ENCODE peak calls at places on chromosomes 11 and 22, in eight cellular contexts. Y is cardiac muscle cell, Z is left ventricle myocardium inferior, M is heart left ventricle, F is IMR-90, T is testis, W is A549, B is Peyer's patch. E is an unnamed sample.

GRCh38 chr11:76208438-76208828 is 2.1 kb upstream of the WNT11 start:
- DNase-seq in W (no peak), T (no peak), B (no peak), F (no peak), Y (no peak), Z (no peak), M (no peak), E (no peak)

GRCh38 chr22:19855504-19856409 is 1.1 kb upstream of the GNB1L start:
- DNase-seq in F (peak), M (no peak), Y (peak), W (peak), Z (no peak), B (peak), T (peak), E (peak)

GRCh38 chr11:76974179-76974891 is 59.9 kb upstream of the B3GNT6 start:
- DNase-seq in F (no peak), B (no peak), Z (no peak), T (no peak), W (no peak), M (no peak), Y (no peak), E (no peak)

GRCh38 chr11:117734596-117734995 is 62.4 kb downstream of the DSCAML1 start:
- DNase-seq in Z (no peak), M (no peak), W (no peak), F (no peak), Y (no peak), T (no peak), B (no peak), E (no peak)

GRCh38 chr22:27512283-27512761 is 289.2 kb downstream of the MN1 start:
- DNase-seq in M (peak), Z (peak), F (peak), W (no peak), B (peak), T (peak), Y (peak), E (peak)

GRCh38 chr22:17484608-17485007 is 78.7 kb upstream of the SLC25A18 start:
- DNase-seq in F (no peak), W (no peak), T (no peak), Z (no peak), Y (no peak), B (no peak), M (no peak), E (no peak)

GRCh38 chr11:73143126-73143838 is 1.2 kb upstream of the FCHSD2 start:
- DNase-seq in M (no peak), Y (peak), Z (no peak), T (no peak), B (no peak), F (peak), W (no peak), E (no peak)

GRCh38 chr11:134055029-134055428 is 13.8 kb upstream of the JAM3 start:
- DNase-seq in Y (no peak), Z (no peak), B (no peak), F (no peak), T (no peak), W (no peak), M (no peak), E (no peak)

GRCh38 chr11:66617148-66617814 is 851 bp downstream of the RBM14 start:
- DNase-seq in W (no peak), M (peak), B (no peak), F (no peak), Z (peak), T (peak), Y (peak), E (peak)

GRCh38 chr11:119626910-119627305 is 102.1 kb downstream of the NECTIN1 start:
- DNase-seq in W (no peak), Z (no peak), Y (no peak), F (no peak), B (no peak), M (no peak), T (no peak), E (no peak)

GRCh38 chr22:32801001-32801435 is 487 bp upstream of the TIMP3 start:
- DNase-seq in M (no peak), Z (no peak), Y (no peak), F (no peak), T (no peak), W (no peak), B (no peak), E (no peak)

GRCh38 chr11:119404872-119405271 is 18.1 kb downstream of the THY1 start:
- DNase-seq in T (no peak), Y (no peak), M (no peak), B (no peak), F (no peak), W (no peak), Z (no peak), E (no peak)

GRCh38 chr11:102430158-102430836 is 22.3 kb downstream of the TMEM123 start:
- DNase-seq in M (no peak), W (no peak), T (no peak), Y (no peak), B (no peak), Z (no peak), F (peak), E (no peak)

GRCh38 chr11:132020001-132020400 is 649.6 kb downstream of the NTM start:
- DNase-seq in F (no peak), M (no peak), Y (no peak), T (no peak), W (no peak), Z (no peak), B (no peak), E (no peak)

GRCh38 chr11:110296226-110297081 is at the start of gene RDX:
- DNase-seq in W (peak), Z (peak), T (peak), B (peak), F (peak), M (peak), Y (peak), E (peak)

GRCh38 chr22:43561421-43562178 is 149.8 kb downstream of the MPPED1 start:
- DNase-seq in B (no peak), Y (no peak), T (no peak), M (no peak), W (no peak), F (no peak), Z (no peak), E (no peak)

GRCh38 chr11:106276859-106277436 is 199.5 kb downstream of the AASDHPPT start:
- DNase-seq in T (no peak), M (no peak), W (no peak), Z (no peak), B (no peak), F (peak), Y (peak), E (peak)

GRCh38 chr22:43919106-43919965 is 4.3 kb upstream of the PNPLA3 start:
- DNase-seq in F (peak), Z (no peak), B (no peak), Y (peak), T (no peak), M (no peak), W (no peak), E (no peak)

GRCh38 chr11:76604652-76605241 is 65.8 kb downstream of the LRRC32 start:
- DNase-seq in M (peak), Z (peak), Y (peak), W (no peak), F (peak), B (no peak), T (peak), E (no peak)

GRCh38 chr11:90476442-90477007 is 253.7 kb upstream of the CHORDC1 start:
- DNase-seq in Y (peak), T (peak), W (no peak), Z (no peak), F (peak), B (no peak), M (no peak), E (peak)

GRCh38 chr11:74341926-74342325 is 30.5 kb upstream of the P4HA3 start:
- DNase-seq in F (no peak), B (no peak), W (no peak), T (no peak), Y (no peak), Z (no peak), M (no peak), E (no peak)

GRCh38 chr11:34155057-34155758 is 49.8 kb downstream of the NAT10 start:
- DNase-seq in Z (no peak), Y (no peak), M (no peak), W (no peak), T (peak), F (no peak), B (no peak), E (no peak)

GRCh38 chr11:101748572-101748971 is 164.8 kb upstream of the TRPC6 start:
- DNase-seq in Z (no peak), T (no peak), M (no peak), B (no peak), W (no peak), Y (no peak), F (no peak), E (no peak)

GRCh38 chr11:60328460-60328859 is 1.4 kb downstream of the MS4A6E start:
- DNase-seq in T (no peak), F (no peak), B (no peak), W (no peak), Y (no peak), Z (no peak), M (no peak), E (no peak)

GRCh38 chr11:106087815-106088435 is 10.5 kb downstream of the AASDHPPT start:
- DNase-seq in W (no peak), M (peak), F (peak), T (peak), Y (peak), B (peak), Z (peak), E (peak)

GRCh38 chr22:17264321-17265052 is 45.3 kb upstream of the ADA2 start:
- DNase-seq in B (no peak), T (peak), Z (peak), Y (peak), W (no peak), F (peak), M (peak), E (no peak)

GRCh38 chr11:126430581-126431320 is 75.3 kb downstream of the ST3GAL4 start:
- DNase-seq in F (peak), B (no peak), Z (no peak), M (no peak), W (no peak), Y (no peak), T (no peak), E (no peak)

GRCh38 chr11:44579172-44579804 is 13.8 kb downstream of the CD82 start:
- DNase-seq in F (no peak), B (no peak), T (no peak), Y (no peak), W (no peak), Z (no peak), M (no peak), E (no peak)

GRCh38 chr11:116680349-116681125 is 92.2 kb downstream of the BUD13 start:
- DNase-seq in Z (no peak), W (no peak), Y (no peak), B (no peak), M (no peak), T (no peak), F (no peak), E (no peak)

GRCh38 chr22:50683086-50683993 is 10.7 kb downstream of the SHANK3 start:
- DNase-seq in Y (no peak), F (no peak), Z (no peak), W (no peak), B (peak), M (no peak), T (peak), E (no peak)

DNA sequence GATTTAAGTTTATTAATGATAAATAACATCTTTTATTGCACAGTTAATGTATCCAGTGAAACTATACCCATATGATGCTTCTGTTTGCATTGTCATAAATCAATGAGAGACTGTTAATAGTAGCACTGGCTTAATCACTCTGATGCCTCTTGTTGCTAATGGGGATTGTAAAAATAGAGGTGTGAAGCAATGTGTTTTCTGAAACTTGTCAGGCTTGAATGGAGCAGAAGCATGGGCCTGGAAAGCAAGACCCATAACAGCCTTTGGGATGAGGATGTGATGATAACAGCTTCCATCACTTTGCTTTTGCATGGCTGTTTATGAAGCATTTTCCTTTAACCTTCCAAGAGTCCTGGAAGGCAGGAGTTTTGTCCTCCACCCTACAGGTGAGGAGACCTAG is 319.7 kb downstream of the DDX10 start:
- DNase-seq in F (no peak), M (no peak), B (no peak), Y (no peak), T (no peak), Z (no peak), W (no peak), E (no peak)
- H3K27ac ChIP-seq in F (no peak), M (no peak), B (no peak), Y (no peak), T (no peak), Z (no peak), W (no peak), E (no peak)

DNA sequence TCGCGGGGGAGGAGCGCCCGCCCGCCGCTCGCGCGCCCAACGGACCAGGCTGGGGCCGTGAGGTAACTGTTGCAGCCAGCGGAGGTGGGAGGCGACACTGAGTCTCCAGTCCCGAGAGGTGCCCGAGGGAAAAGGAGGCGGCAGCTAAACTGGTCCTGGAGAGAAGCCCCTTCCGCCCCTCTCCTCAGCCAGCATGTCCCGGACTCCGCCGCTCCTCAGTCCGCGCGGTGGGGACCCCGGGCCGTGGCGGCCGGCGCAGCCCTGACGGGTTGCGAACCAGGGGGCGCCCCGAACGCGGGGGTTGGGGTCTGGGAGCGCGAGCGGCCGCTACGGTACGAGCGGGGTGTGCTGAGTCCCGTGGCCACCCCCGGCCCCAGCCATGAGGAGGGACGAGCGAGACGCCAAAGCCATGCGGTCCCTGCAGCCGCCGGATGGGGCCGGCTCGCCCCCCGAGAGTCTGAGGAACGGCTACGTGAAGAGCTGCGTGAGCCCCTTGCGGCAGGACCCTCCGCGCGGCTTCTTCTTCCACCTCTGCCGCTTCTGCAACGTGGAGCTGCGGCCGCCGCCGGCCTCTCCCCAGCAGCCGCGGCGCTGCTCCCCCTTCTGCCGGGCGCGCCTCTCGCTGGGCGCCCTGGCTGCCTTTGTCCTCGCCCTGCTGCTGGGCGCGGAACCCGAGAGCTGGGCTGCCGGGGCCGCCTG is at the start of gene PDE3B:
- DNase-seq in W (peak), F (peak), B (peak), Z (peak), M (peak), Y (peak), T (peak), E (peak)
- TF ChIP-seq CTCF in W (peak), F (no peak), B (no peak), Z (no peak), M (no peak), Y (no peak), T (no peak), E (peak)

GRCh38 chr22:38872172-38872830 is at the start of gene CBX6:
- DNase-seq in B (peak), Z (peak), W (peak), Y (peak), F (peak), T (peak), M (peak), E (peak)

GRCh38 chr22:38870791-38871359 is 1.1 kb downstream of the CBX6 start:
- DNase-seq in F (no peak), W (no peak), Z (no peak), M (no peak), B (no peak), Y (no peak), T (no peak), E (no peak)

GRCh38 chr22:38872831-38873248 is 824 bp upstream of the CBX6 start:
- DNase-seq in F (peak), Y (peak), W (peak), T (peak), B (peak), Z (peak), M (peak), E (no peak)

GRCh38 chr22:38870312-38870741 is 1.7 kb downstream of the CBX6 start:
- DNase-seq in F (peak), B (peak), W (peak), M (peak), T (peak), Z (peak), Y (peak), E (peak)

DNA sequence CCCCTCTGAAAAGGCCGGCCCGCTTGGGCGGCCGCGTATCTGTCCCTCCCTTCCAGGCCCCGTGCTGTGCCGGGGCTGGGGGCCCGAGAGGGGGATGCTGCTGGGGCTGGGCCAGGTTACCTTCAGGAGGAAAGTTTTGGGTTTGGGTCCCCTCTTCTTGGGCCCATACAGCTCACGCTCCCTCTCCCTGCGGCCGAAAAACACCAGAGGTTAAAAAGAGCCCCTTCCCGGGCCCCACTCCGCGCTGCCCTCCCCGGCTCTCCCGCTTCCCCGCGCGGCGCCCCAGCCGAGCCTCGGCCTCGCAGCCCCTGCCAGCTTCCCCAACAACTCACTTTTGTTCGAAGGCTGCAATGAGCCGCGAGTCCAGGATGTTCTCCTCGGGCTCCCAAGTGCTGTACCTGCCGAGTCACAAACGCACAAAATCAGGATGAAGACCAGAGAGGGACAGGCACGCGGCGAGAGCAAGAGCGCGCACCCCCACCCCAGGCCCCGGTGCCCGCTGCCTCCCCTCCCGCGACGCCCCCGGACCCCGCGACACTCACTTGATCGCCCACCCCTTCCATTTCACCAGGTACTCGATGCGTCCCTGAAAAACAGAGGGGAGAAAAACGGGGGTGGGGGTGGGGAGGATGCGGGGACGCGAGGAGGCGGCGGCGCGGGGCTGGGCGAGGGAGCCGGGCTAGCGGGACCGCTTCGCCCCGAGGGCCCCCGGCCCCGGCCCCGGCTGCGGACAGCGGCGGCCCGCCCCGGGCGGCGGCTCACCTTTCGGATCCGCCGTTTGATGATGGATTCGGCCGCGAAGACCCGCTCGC is 450 bp downstream of the CBX6 start:
- DNase-seq in F (no peak), B (peak), Z (no peak), Y (peak), T (peak), W (no peak), M (no peak), E (no peak)
- H3K27ac ChIP-seq in F (peak), B (peak), Z (peak), Y (peak), T (peak), W (peak), M (peak), E (peak)

DNA sequence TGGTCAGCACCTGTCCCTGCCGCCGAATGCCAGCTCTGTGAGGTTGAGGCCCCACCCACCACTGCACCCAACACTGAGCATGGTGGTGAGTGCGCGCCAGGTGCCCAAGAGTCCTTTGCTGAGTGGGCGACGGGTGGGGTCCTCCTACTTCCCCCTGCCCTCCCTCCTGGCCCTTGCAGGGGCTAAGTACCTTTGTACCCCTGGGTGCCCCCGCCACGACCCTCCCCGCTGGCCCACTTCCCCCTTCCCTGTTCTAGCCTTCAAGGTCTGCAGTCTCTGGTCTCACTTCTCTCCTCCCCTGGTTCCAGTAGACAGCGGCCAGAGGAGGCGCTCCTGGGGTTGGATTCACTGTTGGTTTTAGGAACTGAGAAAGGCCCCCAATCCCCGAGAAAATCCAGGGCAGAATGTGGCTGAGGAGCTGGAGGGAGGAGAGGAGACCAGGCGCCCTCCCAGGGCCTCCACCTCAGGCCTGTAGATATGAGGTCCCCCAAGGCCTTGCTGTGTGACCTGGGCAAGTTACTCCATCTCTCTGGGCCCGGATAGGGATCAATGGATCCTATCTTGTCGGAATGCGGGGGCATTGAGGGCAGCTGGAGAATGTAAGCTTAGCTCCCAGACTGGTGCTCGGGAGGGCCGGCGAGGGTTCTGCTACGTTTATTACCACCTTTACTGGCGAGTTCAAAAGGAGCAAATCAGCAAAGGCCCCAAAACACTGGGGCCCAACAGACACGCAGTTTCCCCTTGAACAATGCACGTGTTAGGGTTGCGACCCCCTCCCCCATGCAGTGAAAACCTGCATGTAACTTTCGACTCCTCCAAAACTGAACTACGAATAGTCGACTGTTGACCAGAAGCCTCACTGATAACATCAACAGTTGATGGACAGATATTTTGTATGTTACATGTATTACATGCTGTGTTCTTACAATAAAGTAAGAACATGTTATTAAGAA is 31.9 kb upstream of the SMIM38 start:
- DNase-seq in B (no peak), W (no peak), T (no peak), F (no peak), Y (no peak), Z (no peak), M (no peak), E (no peak)
- TF ChIP-seq CTCF in B (no peak), W (no peak), T (no peak), F (no peak), Y (no peak), Z (no peak), M (no peak), E (no peak)

GRCh38 chr11:93662177-93662575 is 694 bp downstream of the CEP295 start:
- DNase-seq in T (no peak), M (no peak), F (no peak), B (no peak), Y (no peak), Z (no peak), W (no peak), E (no peak)
- H3K27ac ChIP-seq in T (peak), M (peak), F (peak), B (peak), Y (peak), Z (peak), W (peak), E (peak)

E was measured in RWPE1.